ENCODE peak calls at places on chromosomes 2 and 18, in nine cellular contexts. One of them, this sample, is unnamed.

GRCh38 chr2:162090109-162090508 is 16.1 kb upstream of the DPP4 start:
- DNase-seq in spleen: no peak
- DNase-seq in AG10803: peak; percentile 52
- DNase-seq in stimulated activated naive CD8-positive, alpha-beta T cell treated with anti-CD3 and anti-CD28 coated beads, Interleukin-15, Interleukin-2, amounts not matched to agents 100 U/mL and 50 U/mL, for 24 hours: no peak
- DNase-seq in astrocyte: no peak
- DNase-seq in kidney tubule cell: peak; percentile 68
- DNase-seq in activated T-cell treated with anti-CD3 and anti-CD28 coated beads, Interleukin-2, amount 50 U/mL, for 72 hours: no peak
- DNase-seq in MM.1S: no peak
- DNase-seq in LoVo: peak; percentile 49
- DNase-seq in this sample: peak; percentile 67

GRCh38 chr2:40240067-40240466 is 211.8 kb downstream of the SLC8A1 start:
- DNase-seq in kidney tubule cell: peak; percentile 82
- DNase-seq in LoVo: no peak
- DNase-seq in spleen: no peak
- DNase-seq in AG10803: peak; percentile 98
- DNase-seq in stimulated activated naive CD8-positive, alpha-beta T cell treated with anti-CD3 and anti-CD28 coated beads, Interleukin-15, Interleukin-2, amounts not matched to agents 100 U/mL and 50 U/mL, for 24 hours: no peak
- DNase-seq in activated T-cell treated with anti-CD3 and anti-CD28 coated beads, Interleukin-2, amount 50 U/mL, for 72 hours: no peak
- DNase-seq in astrocyte: peak; percentile 94
- DNase-seq in MM.1S: no peak
- DNase-seq in this sample: peak; percentile 95

GRCh38 chr2:241867776-241868420 is 1.6 kb upstream of the RTP5 start:
- DNase-seq in astrocyte: no peak
- DNase-seq in spleen: no peak
- DNase-seq in AG10803: no peak
- DNase-seq in LoVo: no peak
- DNase-seq in MM.1S: no peak
- DNase-seq in activated T-cell treated with anti-CD3 and anti-CD28 coated beads, Interleukin-2, amount 50 U/mL, for 72 hours: peak; percentile 66
- DNase-seq in kidney tubule cell: no peak
- DNase-seq in stimulated activated naive CD8-positive, alpha-beta T cell treated with anti-CD3 and anti-CD28 coated beads, Interleukin-15, Interleukin-2, amounts not matched to agents 100 U/mL and 50 U/mL, for 24 hours: peak; percentile 76
- DNase-seq in this sample: no peak

GRCh38 chr18:22705328-22705727 is 227.8 kb upstream of the RBBP8 start:
- DNase-seq in activated T-cell treated with anti-CD3 and anti-CD28 coated beads, Interleukin-2, amount 50 U/mL, for 72 hours: no peak
- DNase-seq in kidney tubule cell: peak; percentile 78
- DNase-seq in MM.1S: no peak
- DNase-seq in stimulated activated naive CD8-positive, alpha-beta T cell treated with anti-CD3 and anti-CD28 coated beads, Interleukin-15, Interleukin-2, amounts not matched to agents 100 U/mL and 50 U/mL, for 24 hours: no peak
- DNase-seq in astrocyte: peak; percentile 85
- DNase-seq in spleen: no peak
- DNase-seq in AG10803: peak; percentile 75
- DNase-seq in LoVo: no peak
- DNase-seq in this sample: peak; percentile 37

GRCh38 chr2:65553504-65554074 is 121.2 kb upstream of the SPRED2 start:
- DNase-seq in astrocyte: no peak
- DNase-seq in LoVo: no peak
- DNase-seq in activated T-cell treated with anti-CD3 and anti-CD28 coated beads, Interleukin-2, amount 50 U/mL, for 72 hours: no peak
- DNase-seq in stimulated activated naive CD8-positive, alpha-beta T cell treated with anti-CD3 and anti-CD28 coated beads, Interleukin-15, Interleukin-2, amounts not matched to agents 100 U/mL and 50 U/mL, for 24 hours: no peak
- DNase-seq in kidney tubule cell: no peak
- DNase-seq in MM.1S: no peak
- DNase-seq in spleen: no peak
- DNase-seq in AG10803: no peak
- DNase-seq in this sample: no peak

GRCh38 chr2:28172114-28172898 is 220.4 kb upstream of the FOSL2 start:
- DNase-seq in stimulated activated naive CD8-positive, alpha-beta T cell treated with anti-CD3 and anti-CD28 coated beads, Interleukin-15, Interleukin-2, amounts not matched to agents 100 U/mL and 50 U/mL, for 24 hours: no peak
- DNase-seq in activated T-cell treated with anti-CD3 and anti-CD28 coated beads, Interleukin-2, amount 50 U/mL, for 72 hours: no peak
- DNase-seq in kidney tubule cell: no peak
- DNase-seq in MM.1S: no peak
- DNase-seq in astrocyte: peak; percentile 45
- DNase-seq in LoVo: peak; percentile 44
- DNase-seq in spleen: no peak
- DNase-seq in AG10803: peak; percentile 30
- DNase-seq in this sample: peak; percentile 57

GRCh38 chr2:134739879-134740301 is 21.1 kb upstream of the TMEM163 start:
- DNase-seq in MM.1S: peak; percentile 46
- DNase-seq in spleen: peak; percentile 84
- DNase-seq in activated T-cell treated with anti-CD3 and anti-CD28 coated beads, Interleukin-2, amount 50 U/mL, for 72 hours: no peak
- DNase-seq in LoVo: no peak
- DNase-seq in AG10803: peak; percentile 12
- DNase-seq in stimulated activated naive CD8-positive, alpha-beta T cell treated with anti-CD3 and anti-CD28 coated beads, Interleukin-15, Interleukin-2, amounts not matched to agents 100 U/mL and 50 U/mL, for 24 hours: peak; percentile 18
- DNase-seq in astrocyte: peak; percentile 66
- DNase-seq in kidney tubule cell: peak; percentile 83
- DNase-seq in this sample: no peak

GRCh38 chr2:197947219-197947757 is 142.9 kb downstream of the PLCL1 start:
- DNase-seq in MM.1S: no peak
- DNase-seq in activated T-cell treated with anti-CD3 and anti-CD28 coated beads, Interleukin-2, amount 50 U/mL, for 72 hours: no peak
- DNase-seq in AG10803: no peak
- DNase-seq in stimulated activated naive CD8-positive, alpha-beta T cell treated with anti-CD3 and anti-CD28 coated beads, Interleukin-15, Interleukin-2, amounts not matched to agents 100 U/mL and 50 U/mL, for 24 hours: no peak
- DNase-seq in LoVo: no peak
- DNase-seq in kidney tubule cell: no peak
- DNase-seq in astrocyte: no peak
- DNase-seq in spleen: no peak
- DNase-seq in this sample: no peak

GRCh38 chr2:151052850-151053660 is 208.6 kb downstream of the RBM43 start:
- DNase-seq in activated T-cell treated with anti-CD3 and anti-CD28 coated beads, Interleukin-2, amount 50 U/mL, for 72 hours: no peak
- DNase-seq in spleen: no peak
- DNase-seq in stimulated activated naive CD8-positive, alpha-beta T cell treated with anti-CD3 and anti-CD28 coated beads, Interleukin-15, Interleukin-2, amounts not matched to agents 100 U/mL and 50 U/mL, for 24 hours: no peak
- DNase-seq in AG10803: no peak
- DNase-seq in LoVo: no peak
- DNase-seq in MM.1S: no peak
- DNase-seq in kidney tubule cell: no peak
- DNase-seq in astrocyte: peak; percentile 57
- DNase-seq in this sample: peak; percentile 27

GRCh38 chr2:47218066-47218581 is 63.0 kb upstream of the STPG4 start:
- DNase-seq in AG10803: no peak
- DNase-seq in MM.1S: no peak
- DNase-seq in LoVo: peak; percentile 34
- DNase-seq in activated T-cell treated with anti-CD3 and anti-CD28 coated beads, Interleukin-2, amount 50 U/mL, for 72 hours: no peak
- DNase-seq in astrocyte: no peak
- DNase-seq in spleen: no peak
- DNase-seq in stimulated activated naive CD8-positive, alpha-beta T cell treated with anti-CD3 and anti-CD28 coated beads, Interleukin-15, Interleukin-2, amounts not matched to agents 100 U/mL and 50 U/mL, for 24 hours: no peak
- DNase-seq in kidney tubule cell: peak; percentile 90
- DNase-seq in this sample: no peak

GRCh38 chr2:60091884-60092283 is 461.6 kb downstream of the BCL11A start:
- DNase-seq in kidney tubule cell: peak; percentile 10
- DNase-seq in stimulated activated naive CD8-positive, alpha-beta T cell treated with anti-CD3 and anti-CD28 coated beads, Interleukin-15, Interleukin-2, amounts not matched to agents 100 U/mL and 50 U/mL, for 24 hours: no peak
- DNase-seq in MM.1S: no peak
- DNase-seq in activated T-cell treated with anti-CD3 and anti-CD28 coated beads, Interleukin-2, amount 50 U/mL, for 72 hours: no peak
- DNase-seq in AG10803: no peak
- DNase-seq in LoVo: no peak
- DNase-seq in astrocyte: no peak
- DNase-seq in spleen: no peak
- DNase-seq in this sample: no peak

GRCh38 chr2:33108483-33109443 is 162.0 kb downstream of the LTBP1 start:
- DNase-seq in activated T-cell treated with anti-CD3 and anti-CD28 coated beads, Interleukin-2, amount 50 U/mL, for 72 hours: no peak
- DNase-seq in stimulated activated naive CD8-positive, alpha-beta T cell treated with anti-CD3 and anti-CD28 coated beads, Interleukin-15, Interleukin-2, amounts not matched to agents 100 U/mL and 50 U/mL, for 24 hours: no peak
- DNase-seq in LoVo: no peak
- DNase-seq in MM.1S: no peak
- DNase-seq in astrocyte: peak; percentile 66
- DNase-seq in spleen: no peak
- DNase-seq in kidney tubule cell: peak; percentile 54
- DNase-seq in AG10803: peak; percentile 37
- DNase-seq in this sample: peak; percentile 48

GRCh38 chr2:180776924-180777323 is 203.5 kb upstream of the UBE2E3 start:
- DNase-seq in MM.1S: no peak
- DNase-seq in astrocyte: peak; percentile 73
- DNase-seq in spleen: no peak
- DNase-seq in stimulated activated naive CD8-positive, alpha-beta T cell treated with anti-CD3 and anti-CD28 coated beads, Interleukin-15, Interleukin-2, amounts not matched to agents 100 U/mL and 50 U/mL, for 24 hours: no peak
- DNase-seq in activated T-cell treated with anti-CD3 and anti-CD28 coated beads, Interleukin-2, amount 50 U/mL, for 72 hours: no peak
- DNase-seq in kidney tubule cell: no peak
- DNase-seq in LoVo: no peak
- DNase-seq in AG10803: peak; percentile 21
- DNase-seq in this sample: no peak

GRCh38 chr2:71952572-71953188 is 195.0 kb downstream of the CYP26B1 start:
- DNase-seq in MM.1S: no peak
- DNase-seq in AG10803: no peak
- DNase-seq in spleen: no peak
- DNase-seq in astrocyte: no peak
- DNase-seq in activated T-cell treated with anti-CD3 and anti-CD28 coated beads, Interleukin-2, amount 50 U/mL, for 72 hours: no peak
- DNase-seq in kidney tubule cell: peak; percentile 39
- DNase-seq in LoVo: no peak
- DNase-seq in stimulated activated naive CD8-positive, alpha-beta T cell treated with anti-CD3 and anti-CD28 coated beads, Interleukin-15, Interleukin-2, amounts not matched to agents 100 U/mL and 50 U/mL, for 24 hours: no peak
- DNase-seq in this sample: no peak

GRCh38 chr2:133045787-133046186 is 375.8 kb upstream of the LYPD1 start:
- DNase-seq in activated T-cell treated with anti-CD3 and anti-CD28 coated beads, Interleukin-2, amount 50 U/mL, for 72 hours: no peak
- DNase-seq in MM.1S: no peak
- DNase-seq in AG10803: no peak
- DNase-seq in stimulated activated naive CD8-positive, alpha-beta T cell treated with anti-CD3 and anti-CD28 coated beads, Interleukin-15, Interleukin-2, amounts not matched to agents 100 U/mL and 50 U/mL, for 24 hours: no peak
- DNase-seq in spleen: no peak
- DNase-seq in astrocyte: peak; percentile 69
- DNase-seq in LoVo: no peak
- DNase-seq in kidney tubule cell: peak; percentile 27
- DNase-seq in this sample: no peak